ENCODE peak calls at places on chromosomes 11 and 22, in nine cellular contexts. V is A172; L is AG08395; C is NCI-H1092 treated with DMSO at 0.1 percent for 48 hours; X is HEK293T; J is right lobe of liver; Z is Caki2; N is activated T-helper 9 cell treated with anti-CD3 and anti-CD28 coated beads, Interleukin-2, amount 50 U/mL, for 16 hours; D is left colon. U is an unnamed sample.

GRCh38 chr11:111960916-111961315 is 23.8 kb downstream of the DIXDC1 start:
- DNase-seq in V (peak), L (no peak), C (no peak), X (no peak), J (no peak), Z (peak), N (no peak), D (peak), U (no peak)

GRCh38 chr11:133619397-133619796 is 87.1 kb upstream of the OPCML start:
- DNase-seq in V (no peak), L (no peak), C (peak), X (no peak), J (no peak), Z (no peak), N (no peak), D (no peak), U (no peak)

GRCh38 chr11:110081462-110082233 is 11.5 kb upstream of the ZC3H12C start:
- DNase-seq in V (no peak), L (no peak), C (no peak), X (no peak), J (no peak), Z (no peak), N (no peak), D (no peak), U (no peak)

GRCh38 chr22:47188337-47189055 is 426.0 kb downstream of the TBC1D22A start:
- DNase-seq in V (no peak), L (no peak), C (peak), X (no peak), J (peak), Z (no peak), N (no peak), D (no peak), U (peak)

GRCh38 chr22:29037340-29037932 is 24.2 kb downstream of the C22orf31 start:
- DNase-seq in V (no peak), L (no peak), C (peak), X (no peak), J (no peak), Z (no peak), N (no peak), D (no peak), U (no peak)

GRCh38 chr11:65639623-65640482 is 2.0 kb downstream of the SIPA1 start:
- DNase-seq in V (no peak), L (no peak), C (no peak), X (no peak), J (no peak), Z (no peak), N (peak), D (no peak), U (no peak)

GRCh38 chr22:46763051-46763705 is 728 bp downstream of the TBC1D22A start:
- DNase-seq in V (no peak), L (peak), C (no peak), X (no peak), J (no peak), Z (peak), N (no peak), D (no peak), U (no peak)

GRCh38 chr22:47176573-47177333 is 414.3 kb downstream of the TBC1D22A start:
- DNase-seq in V (no peak), L (no peak), C (no peak), X (no peak), J (peak), Z (no peak), N (no peak), D (peak), U (peak)

GRCh38 chr22:38074181-38075104 is 9.5 kb downstream of the SLC16A8 start:
- DNase-seq in V (no peak), L (no peak), C (no peak), X (no peak), J (peak), Z (no peak), N (no peak), D (no peak), U (no peak)

GRCh38 chr22:49811014-49811791 is 16.5 kb downstream of the BRD1 start:
- DNase-seq in V (no peak), L (no peak), C (no peak), X (no peak), J (peak), Z (no peak), N (no peak), D (no peak), U (no peak)

GRCh38 chr11:33040127-33040861 is 922 bp downstream of the TCP11L1 start:
- DNase-seq in V (peak), L (no peak), C (peak), X (no peak), J (no peak), Z (no peak), N (peak), D (no peak), U (no peak)

GRCh38 chr22:41274856-41275255 is 11.1 kb downstream of the RANGAP1 start:
- DNase-seq in V (no peak), L (no peak), C (no peak), X (no peak), J (no peak), Z (no peak), N (no peak), D (no peak), U (no peak)

U was measured in sciatic nerve.